ENCODE peak calls at places on chromosomes 6 and 20, in four cellular contexts. E, N, V and D are unnamed samples.

GRCh38 chr6:148240866-148241477 is 101.7 kb upstream of the SASH1 start:
- DNase-seq in N (no peak), E (no peak), V (no peak), D (no peak)

GRCh38 chr6:26311012-26311384 is 54.0 kb upstream of the BTN3A2 start:
- DNase-seq in V (peak; percentile 31), E (peak; percentile 58), N (no peak), D (no peak)

GRCh38 chr6:159727717-159728440 is 573 bp downstream of the WTAP start:
- DNase-seq in V (no peak), E (no peak), N (no peak), D (peak; percentile 70)

GRCh38 chr20:4571759-4572531 is 149.8 kb upstream of the PRND start:
- DNase-seq in V (no peak), E (no peak), N (no peak), D (no peak)

GRCh38 chr20:31894980-31895675 is 24.7 kb downstream of the TTLL9 start:
- DNase-seq in N (no peak), V (peak; percentile 81), E (peak; percentile 33), D (peak; percentile 88)

GRCh38 chr20:41617059-41617921 is 887 bp downstream of the CHD6 start:
- DNase-seq in E (peak; percentile 43), V (no peak), N (peak; percentile 52), D (peak; percentile 36)

GRCh38 chr20:63873477-63873971 is 8.5 kb downstream of the TPD52L2 start:
- DNase-seq in N (no peak), V (no peak), E (no peak), D (no peak)

GRCh38 chr6:142349215-142349823 is 47.5 kb downstream of the ADGRG6 start:
- DNase-seq in N (no peak), E (no peak), V (no peak), D (no peak)

GRCh38 chr6:144266091-144266649 is 19.0 kb upstream of the UTRN start:
- DNase-seq in V (no peak), E (peak; percentile 59), N (no peak), D (no peak)

GRCh38 chr6:30709101-30709868 is 7.8 kb downstream of the MDC1 start:
- DNase-seq in V (no peak), E (peak; percentile 62), N (no peak), D (no peak)

GRCh38 chr6:44270526-44271405 is 516 bp downstream of the TMEM151B start:
- DNase-seq in E (no peak), V (no peak), N (no peak), D (no peak)

GRCh38 chr6:149752600-149752999 is 3.1 kb downstream of the PCMT1 start:
- DNase-seq in E (no peak), V (no peak), N (no peak), D (no peak)

GRCh38 chr6:93784794-93785757 is 365.7 kb upstream of the EPHA7 start:
- DNase-seq in E (peak; percentile 74), N (no peak), V (no peak), D (no peak)

GRCh38 chr20:51492167-51493092 is 50.1 kb downstream of the NFATC2 start:
- DNase-seq in E (no peak), N (no peak), V (no peak), D (no peak)

GRCh38 chr6:85432554-85432953 is 17.3 kb upstream of the NT5E start:
- DNase-seq in N (no peak), E (no peak), V (no peak), D (no peak)

GRCh38 chr6:22575190-22575589 is 5.8 kb downstream of the HDGFL1 start:
- DNase-seq in V (no peak), E (no peak), N (no peak), D (no peak)

GRCh38 chr6:108115598-108116058 is 41.1 kb upstream of the OSTM1 start:
- DNase-seq in V (peak; percentile 13), E (no peak), N (no peak), D (peak; percentile 17)

GRCh38 chr20:46650575-46651090 is 626 bp downstream of the SLC13A3 start:
- DNase-seq in V (no peak), N (no peak), E (no peak), D (no peak)

GRCh38 chr20:16216227-16217210 is 356.7 kb downstream of the KIF16B start:
- DNase-seq in V (no peak), N (no peak), E (no peak), D (no peak)

GRCh38 chr20:18258126-18258860 is 30.0 kb upstream of the ZNF133 start:
- DNase-seq in E (no peak), N (no peak), V (no peak), D (no peak)

GRCh38 chr20:25865715-25866656 is 169.3 kb upstream of the ZNF337 start:
- DNase-seq in E (peak; percentile 30), N (peak; percentile 72), V (peak; percentile 59), D (peak; percentile 59)

GRCh38 chr20:6993526-6993925 is 226.0 kb downstream of the BMP2 start:
- DNase-seq in V (no peak), N (no peak), E (peak; percentile 62), D (no peak)

GRCh38 chr6:30615958-30616810 is 859 bp downstream of the PPP1R10 start:
- DNase-seq in E (peak; percentile 14), N (peak; percentile 33), V (peak; percentile 28), D (no peak)

GRCh38 chr20:50305636-50306477 is 115.2 kb downstream of the CEBPB start:
- DNase-seq in N (no peak), E (no peak), V (no peak), D (no peak)